ENCODE peak calls at places on chromosomes 16 and 17, in four cellular contexts. N is lower lobe of right lung, P is colonic mucosa, F is transverse colon. B is an unnamed sample. For H3K4me1, the result is how much of the 10 kb centered on the place peaks cover.

GRCh38 chr16:14600164-14600563 is 29.9 kb downstream of the PARN start:
- DNase-seq in F (no peak), P (no peak), N (no peak), B (no peak)

GRCh38 chr16:50615891-50616290 is 65.2 kb downstream of the SNX20 start:
- DNase-seq in N (no peak), P (no peak), F (no peak), B (no peak)

GRCh38 chr16:80198995-80199299 is 341.8 kb upstream of the DYNLRB2 start:
- DNase-seq in N (no peak), F (no peak), P (no peak), B (no peak)

GRCh38 chr17:259341-259976 is 78.0 kb upstream of the DOC2B start:
- DNase-seq in F (no peak), N (peak), P (peak), B (peak)

GRCh38 chr17:75995385-75995925 is 5.2 kb upstream of the CDK3 start:
- DNase-seq in N (no peak), F (no peak), P (no peak), B (peak)

GRCh38 chr16:11030990-11031510 is 86.7 kb downstream of the CLEC16A start:
- DNase-seq in F (no peak), N (no peak), P (no peak), B (no peak)

GRCh38 chr16:64455275-64455674 is 666.6 kb downstream of the CDH11 start:
- DNase-seq in F (no peak), P (no peak), N (no peak), B (no peak)

GRCh38 chr16:4700997-4701743 is 7.8 kb downstream of the NUDT16L1 start:
- DNase-seq in N (no peak), F (peak), P (peak), B (no peak)

GRCh38 chr16:82761858-82762257 is 135.1 kb downstream of the CDH13 start:
- DNase-seq in P (no peak), F (no peak), N (no peak), B (no peak)

GRCh38 chr17:34412965-34413441 is 50.0 kb upstream of the CCL1 start:
- DNase-seq in N (no peak), P (no peak), F (no peak), B (no peak)

GRCh38 chr17:78939615-78940014 is 14.4 kb upstream of the TIMP2 start:
- DNase-seq in N (no peak), P (no peak), F (no peak), B (no peak)

DNA sequence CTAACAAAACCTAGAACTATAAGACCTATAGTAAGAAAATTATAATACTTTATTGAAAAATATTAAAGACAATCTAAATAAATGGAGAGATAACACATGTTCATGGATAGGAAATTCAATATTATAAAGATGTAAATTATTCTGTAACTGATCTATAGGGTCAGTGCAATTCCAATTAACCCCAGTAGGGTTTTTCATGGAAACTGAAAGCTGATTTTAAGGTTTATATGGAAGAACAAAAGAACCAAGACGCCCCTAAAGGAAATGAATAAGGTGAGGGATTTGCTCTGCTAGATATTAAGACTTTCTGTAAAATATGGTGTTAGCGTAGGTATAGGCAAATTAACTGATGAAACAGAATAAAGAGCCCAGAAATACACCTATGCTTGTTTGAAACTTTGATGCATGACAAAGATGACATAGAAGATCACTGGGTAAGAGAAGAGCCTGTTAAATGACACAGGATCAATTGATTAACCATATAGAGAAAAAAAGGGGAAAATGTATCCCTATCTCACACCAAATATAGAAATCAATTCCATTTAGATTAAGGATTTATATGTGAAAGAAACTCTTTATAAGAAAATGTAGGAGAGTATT is 3.0 kb downstream of the ICAM2 start:
- DNase-seq in P (no peak), N (no peak), F (no peak), B (no peak)
- TF ChIP-seq CTCF in P (no peak), N (peak), F (peak), B (no peak)

GRCh38 chr17:49717371-49717841 is 9.6 kb upstream of the SLC35B1 start:
- DNase-seq in F (no peak), P (no peak), N (no peak), B (no peak)

GRCh38 chr17:49715717-49716279 is 8.0 kb upstream of the SLC35B1 start:
- DNase-seq in F (no peak), N (no peak), P (no peak), B (no peak)

GRCh38 chr17:49716952-49717351 is 9.2 kb upstream of the SLC35B1 start:
- DNase-seq in P (no peak), F (no peak), N (no peak), B (no peak)

GRCh38 chr17:49715221-49715620 is 7.5 kb upstream of the SLC35B1 start:
- DNase-seq in N (no peak), F (no peak), P (no peak), B (no peak)
- H3K4me1 ChIP-seq in N (under half), F (under half), P (under half), B (half or more)

DNA sequence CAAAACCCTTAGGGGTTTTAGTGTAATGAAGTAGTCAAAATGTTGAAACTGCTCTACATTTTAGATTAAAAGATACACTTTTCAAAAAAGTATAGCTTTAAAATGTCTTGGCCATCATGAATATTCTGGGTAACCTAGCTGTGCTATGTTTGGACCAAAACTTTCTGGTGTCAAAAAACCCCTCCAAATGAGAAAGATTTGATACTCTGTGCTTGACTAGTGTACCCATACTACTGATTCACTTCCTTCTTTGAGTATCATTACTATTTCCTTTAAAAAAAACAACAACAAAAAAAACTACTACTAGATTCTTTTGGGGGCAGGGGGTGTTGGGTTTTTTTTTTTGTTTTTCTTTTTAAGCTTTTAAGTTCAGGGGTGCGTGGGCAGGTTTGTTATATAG is 37.3 kb downstream of the PTRH2 start:
- DNase-seq in F (no peak), N (no peak), P (no peak), B (no peak)
- H3K27ac ChIP-seq in F (peak), N (no peak), P (peak), B (peak)

GRCh38 chr17:2701996-2702741 is 9.4 kb downstream of the CLUH start:
- DNase-seq in P (no peak), N (peak), F (no peak), B (peak)
- TF ChIP-seq CTCF in P (no peak), N (no peak), F (no peak), B (no peak)

DNA sequence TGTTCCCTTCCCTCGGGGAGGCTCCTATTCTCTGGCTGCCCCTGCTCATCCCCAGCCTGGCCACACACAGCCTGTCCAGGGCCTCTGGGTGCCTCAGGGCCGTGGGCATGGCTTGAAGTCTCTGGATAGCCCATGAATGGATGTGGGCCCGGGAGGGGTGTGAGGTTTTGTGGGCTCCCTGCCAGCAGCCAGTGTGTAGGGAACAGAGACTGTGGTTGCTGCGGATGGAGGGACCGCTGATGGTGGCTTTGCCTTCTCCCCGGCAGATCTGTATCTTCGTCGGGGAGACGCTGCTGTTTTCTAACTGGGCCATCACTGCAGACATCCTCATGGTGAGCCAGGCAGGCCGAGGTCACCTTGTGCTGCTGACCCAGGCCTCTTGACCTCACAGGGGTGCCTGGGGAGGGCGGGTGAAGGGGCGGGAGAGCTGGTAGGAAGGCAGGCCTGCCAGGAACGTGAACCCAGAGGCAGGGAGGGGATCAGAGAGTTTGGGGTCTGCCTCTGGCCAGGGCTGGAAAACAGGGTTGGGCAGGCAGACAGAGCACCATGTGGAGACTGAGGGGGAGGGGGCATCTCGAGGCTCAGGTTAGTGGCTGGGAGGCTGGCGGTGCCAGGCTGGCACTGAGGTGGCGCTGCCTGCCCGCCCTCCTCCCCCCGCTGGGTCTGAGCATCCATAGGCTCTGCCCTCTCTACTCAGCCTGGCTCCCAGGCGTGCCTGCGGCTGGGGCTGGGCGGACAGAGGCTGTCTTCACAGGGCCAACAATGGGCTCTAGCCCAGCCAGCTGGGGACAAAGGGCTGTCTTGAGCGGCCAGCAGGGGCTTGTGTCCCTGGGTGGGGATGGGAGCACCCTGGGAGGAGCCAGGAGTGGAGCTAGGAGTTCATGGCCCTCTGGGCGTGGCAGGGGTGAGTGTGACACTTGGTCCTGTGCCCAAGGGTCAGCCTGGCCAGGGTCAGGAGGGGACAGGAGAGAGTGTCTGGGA is 21.4 kb downstream of the MYBBP1A start:
- DNase-seq in F (peak), P (peak), N (no peak), B (no peak)
- H3K4me1 ChIP-seq in F (under half), P (under half), N (half or more), B (half or more)

GRCh38 chr16:85254051-85254450 is 141.8 kb upstream of the CIBAR2 start:
- DNase-seq in P (no peak), N (no peak), F (no peak), B (no peak)
- H3K27ac ChIP-seq in P (no peak), N (no peak), F (no peak), B (no peak)

DNA sequence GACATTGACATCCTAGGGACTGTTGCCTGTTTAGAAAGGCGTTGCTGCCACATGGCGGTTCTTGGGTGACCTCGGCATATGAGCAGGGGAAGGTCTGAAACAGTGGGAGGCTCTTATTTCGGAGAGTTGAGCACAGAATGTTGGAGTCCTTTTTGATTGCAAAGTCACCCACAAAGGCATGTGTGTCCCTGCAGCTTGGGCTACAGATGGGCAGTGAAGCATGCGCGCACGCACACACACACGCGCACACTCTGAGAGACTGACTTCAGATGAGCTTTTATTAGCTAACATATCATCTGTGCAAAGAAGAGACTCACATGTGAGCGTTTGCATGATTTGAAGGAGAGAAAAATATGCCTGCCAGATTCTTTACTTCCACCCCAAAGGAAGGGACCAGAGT is 104.4 kb downstream of the SHISA9 start:
- DNase-seq in F (no peak), P (no peak), N (no peak), B (no peak)
- TF ChIP-seq CTCF in F (no peak), P (no peak), N (no peak), B (no peak)

GRCh38 chr17:42316755-42317154 is 28.5 kb downstream of the STAT5A start:
- DNase-seq in P (no peak), F (no peak), N (no peak), B (no peak)
- H3K4me1 ChIP-seq in P (under half), F (under half), N (half or more), B (half or more)

GRCh38 chr17:49191917-49192741 is 18.2 kb downstream of the GNGT2 start:
- DNase-seq in N (peak), P (peak), F (peak), B (peak)

GRCh38 chr17:49194297-49194607 is 16.1 kb downstream of the GNGT2 start:
- DNase-seq in N (no peak), P (no peak), F (no peak), B (no peak)

GRCh38 chr17:49191407-49191916 is 18.9 kb downstream of the GNGT2 start:
- DNase-seq in N (no peak), F (no peak), P (no peak), B (no peak)

GRCh38 chr17:49195746-49196145 is 14.6 kb downstream of the GNGT2 start:
- DNase-seq in P (no peak), F (no peak), N (no peak), B (no peak)

DNA sequence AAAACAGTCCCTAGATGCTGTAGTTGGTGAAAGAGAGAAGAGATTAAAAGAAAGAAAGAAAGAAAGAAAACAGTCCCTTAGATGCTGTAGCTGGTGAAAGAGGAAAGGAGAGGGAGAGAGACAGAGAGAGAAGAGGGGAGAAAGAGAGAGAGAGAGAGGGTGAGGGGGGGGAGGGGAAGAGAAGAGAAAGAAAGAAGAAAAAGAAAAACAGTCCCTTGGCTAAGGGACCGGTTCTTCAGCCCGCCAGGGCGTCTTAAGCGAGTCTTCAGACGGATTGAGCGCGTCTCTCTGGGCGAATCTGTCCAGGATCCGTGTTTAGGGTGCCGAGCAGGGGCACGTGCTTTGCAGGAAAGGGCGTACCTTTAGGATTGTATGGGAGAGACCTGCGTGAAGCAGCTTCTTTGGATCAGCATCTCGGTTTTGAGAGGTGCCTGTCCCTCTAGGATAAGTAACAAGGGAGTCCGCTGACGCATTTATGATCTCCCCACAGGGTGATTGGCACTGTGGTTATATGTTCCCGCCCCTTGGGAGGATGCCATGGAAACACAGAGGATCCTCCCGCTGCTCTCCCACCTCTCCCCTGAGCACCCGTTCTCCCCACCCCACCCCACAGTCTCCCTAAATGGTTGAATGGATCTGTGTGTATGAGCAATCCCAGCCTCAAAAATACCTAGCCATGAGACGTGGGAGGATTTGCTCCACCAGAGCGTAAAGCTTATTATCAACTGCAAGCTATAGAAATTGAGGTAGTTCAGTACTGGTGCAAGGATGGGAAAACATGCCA is 16.7 kb downstream of the GNGT2 start:
- DNase-seq in F (peak), N (peak), P (peak), B (peak)
- H3K27ac ChIP-seq in F (peak), N (peak), P (peak), B (peak)

GRCh38 chr17:51901242-51901641 is 257.3 kb downstream of the CA10 start:
- DNase-seq in F (no peak), N (no peak), P (no peak), B (no peak)
- TF ChIP-seq CTCF in F (no peak), N (no peak), P (no peak), B (no peak)

B was measured in spleen.